ENCODE peak calls at places on chromosome 16, in nine cellular contexts. One of them, this sample, is unnamed.

GRCh38 chr16:66030036-66030435 is 336.5 kb upstream of the CDH5 start:
- DNase-seq in A549: no peak
- DNase-seq in adrenal gland: no peak
- DNase-seq in GM20000: no peak
- DNase-seq in amygdala: no peak
- DNase-seq in lung: no peak
- DNase-seq in stimulated activated CD8-positive, alpha-beta memory T cell treated with anti-CD3 and anti-CD28 coated beads, Interleukin-7, amount 100 ng/mL, for 1 hour: no peak
- DNase-seq in T-cell: no peak
- DNase-seq in amniotic epithelial cell: peak; percentile 58
- DNase-seq in this sample: no peak

GRCh38 chr16:87701505-87701921 is 64.3 kb downstream of the KLHDC4 start:
- DNase-seq in stimulated activated CD8-positive, alpha-beta memory T cell treated with anti-CD3 and anti-CD28 coated beads, Interleukin-7, amount 100 ng/mL, for 1 hour: no peak
- DNase-seq in lung: no peak
- DNase-seq in amniotic epithelial cell: no peak
- DNase-seq in A549: no peak
- DNase-seq in adrenal gland: no peak
- DNase-seq in amygdala: no peak
- DNase-seq in T-cell: no peak
- DNase-seq in GM20000: no peak
- DNase-seq in this sample: no peak

GRCh38 chr16:87945351-87946042 is 5.7 kb upstream of the BANP start:
- DNase-seq in T-cell: peak; percentile 27
- DNase-seq in A549: no peak
- DNase-seq in adrenal gland: peak; percentile 80
- DNase-seq in lung: peak; percentile 80
- DNase-seq in GM20000: no peak
- DNase-seq in amygdala: peak; percentile 70
- DNase-seq in stimulated activated CD8-positive, alpha-beta memory T cell treated with anti-CD3 and anti-CD28 coated beads, Interleukin-7, amount 100 ng/mL, for 1 hour: no peak
- DNase-seq in amniotic epithelial cell: peak; percentile 74
- DNase-seq in this sample: peak; percentile 57

GRCh38 chr16:83356266-83356665 is 451.5 kb upstream of the HSBP1 start:
- DNase-seq in amniotic epithelial cell: peak; percentile 49
- DNase-seq in GM20000: peak; percentile 49
- DNase-seq in stimulated activated CD8-positive, alpha-beta memory T cell treated with anti-CD3 and anti-CD28 coated beads, Interleukin-7, amount 100 ng/mL, for 1 hour: no peak
- DNase-seq in amygdala: no peak
- DNase-seq in adrenal gland: peak; percentile 41
- DNase-seq in lung: no peak
- DNase-seq in T-cell: no peak
- DNase-seq in A549: peak; percentile 47
- DNase-seq in this sample: peak; percentile 40

GRCh38 chr16:67551091-67551490 is 11.2 kb upstream of the CTCF start:
- DNase-seq in amniotic epithelial cell: no peak
- DNase-seq in GM20000: no peak
- DNase-seq in T-cell: no peak
- DNase-seq in lung: no peak
- DNase-seq in stimulated activated CD8-positive, alpha-beta memory T cell treated with anti-CD3 and anti-CD28 coated beads, Interleukin-7, amount 100 ng/mL, for 1 hour: no peak
- DNase-seq in amygdala: no peak
- DNase-seq in A549: no peak
- DNase-seq in adrenal gland: no peak
- DNase-seq in this sample: no peak

GRCh38 chr16:55480228-55480655 is 1.2 kb downstream of the MMP2 start:
- DNase-seq in stimulated activated CD8-positive, alpha-beta memory T cell treated with anti-CD3 and anti-CD28 coated beads, Interleukin-7, amount 100 ng/mL, for 1 hour: no peak
- DNase-seq in lung: peak; percentile 74
- DNase-seq in A549: no peak
- DNase-seq in amygdala: peak; percentile 29
- DNase-seq in GM20000: no peak
- DNase-seq in amniotic epithelial cell: peak; percentile 92
- DNase-seq in adrenal gland: peak; percentile 63
- DNase-seq in T-cell: no peak
- DNase-seq in this sample: peak; percentile 4

GRCh38 chr16:72203401-72203800 is 31.4 kb upstream of the PMFBP1 start:
- DNase-seq in adrenal gland: peak; percentile 65
- DNase-seq in lung: peak; percentile 34
- DNase-seq in A549: no peak
- DNase-seq in amniotic epithelial cell: peak; percentile 46
- DNase-seq in GM20000: peak; percentile 45
- DNase-seq in T-cell: no peak
- DNase-seq in amygdala: no peak
- DNase-seq in stimulated activated CD8-positive, alpha-beta memory T cell treated with anti-CD3 and anti-CD28 coated beads, Interleukin-7, amount 100 ng/mL, for 1 hour: no peak
- DNase-seq in this sample: no peak

GRCh38 chr16:31135535-31136286 is at the start of gene PRSS8:
- DNase-seq in GM20000: no peak
- DNase-seq in amygdala: no peak
- DNase-seq in A549: no peak
- DNase-seq in T-cell: no peak
- DNase-seq in stimulated activated CD8-positive, alpha-beta memory T cell treated with anti-CD3 and anti-CD28 coated beads, Interleukin-7, amount 100 ng/mL, for 1 hour: no peak
- DNase-seq in adrenal gland: no peak
- DNase-seq in amniotic epithelial cell: no peak
- DNase-seq in lung: peak; percentile 85
- DNase-seq in this sample: no peak

GRCh38 chr16:23323224-23324030 is 21.3 kb downstream of the SCNN1B start:
- DNase-seq in lung: no peak
- DNase-seq in A549: no peak
- DNase-seq in adrenal gland: no peak
- DNase-seq in amygdala: no peak
- DNase-seq in T-cell: no peak
- DNase-seq in stimulated activated CD8-positive, alpha-beta memory T cell treated with anti-CD3 and anti-CD28 coated beads, Interleukin-7, amount 100 ng/mL, for 1 hour: no peak
- DNase-seq in amniotic epithelial cell: no peak
- DNase-seq in GM20000: peak; percentile 38
- DNase-seq in this sample: no peak

GRCh38 chr16:2819939-2820835 is 3.1 kb downstream of the PRSS21 start:
- DNase-seq in A549: no peak
- DNase-seq in amygdala: no peak
- DNase-seq in stimulated activated CD8-positive, alpha-beta memory T cell treated with anti-CD3 and anti-CD28 coated beads, Interleukin-7, amount 100 ng/mL, for 1 hour: no peak
- DNase-seq in T-cell: no peak
- DNase-seq in amniotic epithelial cell: no peak
- DNase-seq in GM20000: no peak
- DNase-seq in lung: no peak
- DNase-seq in adrenal gland: no peak
- DNase-seq in this sample: no peak